ENCODE peak calls at places on chromosomes 4 and X, in eight cellular contexts. G is HFFc6; T is fibroblast of lung; Z is GM12878; Q is upper lobe of left lung; H is HCT116; K is bronchial epithelial cell; F is CD8-positive, alpha-beta T cell. W is an unnamed sample.

GRCh38 chr4:8314691-8315255 is 45.2 kb downstream of the HTRA3 start:
- DNase-seq in Z (no peak), H (no peak), K (no peak), G (no peak), Q (no peak), T (no peak), F (no peak), W (no peak)

GRCh38 chr4:11366859-11367258 is 61.8 kb downstream of the HS3ST1 start:
- DNase-seq in T (no peak), Z (no peak), G (no peak), H (no peak), K (no peak), Q (no peak), F (no peak), W (no peak)

GRCh38 chr4:71229477-71230257 is 109.2 kb upstream of the SLC4A4 start:
- DNase-seq in K (peak), Z (no peak), H (peak), T (peak), G (peak), Q (no peak), F (no peak), W (peak)

GRCh38 chr4:77433102-77433733 is 172.4 kb upstream of the CXCL13 start:
- DNase-seq in F (no peak), H (peak), Z (peak), G (peak), K (peak), Q (no peak), T (peak), W (peak)

GRCh38 chr4:85474818-85475630 is at the start of gene ARHGAP24:
- DNase-seq in T (peak), H (peak), G (peak), F (no peak), Q (peak), K (peak), Z (peak), W (peak)

GRCh38 chrX:20515841-20516461 is 249.2 kb upstream of the RPS6KA3 start:
- DNase-seq in Q (no peak), G (peak), K (peak), F (no peak), Z (peak), H (peak), T (peak), W (peak)

GRCh38 chr4:173415885-173416658 is 17.2 kb upstream of the SCRG1 start:
- DNase-seq in K (no peak), Q (peak), F (no peak), H (no peak), Z (no peak), T (no peak), G (no peak), W (peak)

GRCh38 chr4:79935264-79935663 is 137.8 kb downstream of the ANTXR2 start:
- DNase-seq in K (no peak), Z (no peak), G (no peak), T (no peak), F (no peak), Q (no peak), H (no peak), W (no peak)

GRCh38 chr4:122758033-122758432 is 25.5 kb downstream of the BBS12 start:
- DNase-seq in Z (no peak), F (no peak), Q (no peak), G (peak), K (peak), H (peak), T (no peak), W (peak)

DNA sequence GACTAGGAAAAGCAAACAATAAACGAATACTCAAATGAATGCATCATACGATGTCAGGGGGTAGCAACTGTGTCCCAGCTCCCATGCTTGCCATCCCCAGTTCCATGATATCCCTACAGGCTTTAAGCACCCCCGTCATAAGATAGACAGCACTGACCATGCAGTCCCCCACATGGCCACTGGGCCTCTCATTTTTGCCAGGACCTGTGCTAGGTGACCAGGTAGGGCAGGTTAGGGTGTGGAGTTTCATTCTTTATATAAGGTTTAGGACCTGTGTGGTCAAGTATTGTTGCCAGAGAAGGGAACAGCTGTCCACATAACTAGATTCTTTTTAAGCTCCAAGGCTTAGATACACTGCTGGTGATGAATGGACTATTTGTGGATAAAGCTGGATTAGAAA is 9.7 kb downstream of the PPEF2 start:
- DNase-seq in Q (no peak), F (no peak), G (no peak), H (peak), K (no peak), Z (no peak), T (no peak), W (no peak)
- TF ChIP-seq CTCF in Q (no peak), F (no peak), G (peak), H (no peak), K (peak), Z (peak), T (peak), W (peak)

DNA sequence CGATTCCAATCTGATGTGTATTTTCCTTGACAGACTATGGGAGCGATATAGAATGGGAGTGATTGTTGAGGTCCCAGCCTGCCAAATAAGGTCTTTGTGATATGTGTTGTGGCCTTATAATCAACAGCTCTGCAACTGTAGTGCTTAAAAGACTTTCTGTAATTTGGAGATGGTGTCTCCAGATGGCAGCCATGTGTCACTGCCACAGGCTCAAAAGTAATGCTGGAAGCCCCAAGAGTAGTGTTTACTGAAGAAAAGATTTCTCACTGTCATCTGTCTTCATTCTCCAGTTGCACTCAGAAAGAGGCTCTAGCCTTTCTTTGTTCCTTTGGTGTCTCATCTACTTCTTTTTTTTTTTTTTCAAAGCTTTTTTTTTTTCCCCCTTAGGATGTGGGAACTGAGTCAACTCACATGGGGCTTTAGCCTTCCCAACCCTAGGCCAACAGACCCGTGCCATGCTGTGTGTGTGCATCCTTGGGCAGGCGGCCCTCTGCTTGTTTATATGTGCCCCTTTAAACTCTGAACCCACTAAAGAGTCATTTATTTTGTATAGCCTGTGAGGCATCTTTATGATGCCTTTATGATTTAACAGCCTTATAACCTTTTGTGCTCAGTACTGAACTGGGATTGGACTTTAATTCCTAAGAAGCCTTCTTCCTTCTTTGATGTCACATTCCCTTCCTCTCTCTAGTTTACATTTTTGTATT is 15.6 kb downstream of the SRPX2 start:
- DNase-seq in G (no peak), T (no peak), F (no peak), K (no peak), Z (no peak), H (no peak), Q (no peak), W (no peak)
- TF ChIP-seq CTCF in G (no peak), T (no peak), F (no peak), K (no peak), Z (no peak), H (no peak), Q (no peak), W (no peak)

DNA sequence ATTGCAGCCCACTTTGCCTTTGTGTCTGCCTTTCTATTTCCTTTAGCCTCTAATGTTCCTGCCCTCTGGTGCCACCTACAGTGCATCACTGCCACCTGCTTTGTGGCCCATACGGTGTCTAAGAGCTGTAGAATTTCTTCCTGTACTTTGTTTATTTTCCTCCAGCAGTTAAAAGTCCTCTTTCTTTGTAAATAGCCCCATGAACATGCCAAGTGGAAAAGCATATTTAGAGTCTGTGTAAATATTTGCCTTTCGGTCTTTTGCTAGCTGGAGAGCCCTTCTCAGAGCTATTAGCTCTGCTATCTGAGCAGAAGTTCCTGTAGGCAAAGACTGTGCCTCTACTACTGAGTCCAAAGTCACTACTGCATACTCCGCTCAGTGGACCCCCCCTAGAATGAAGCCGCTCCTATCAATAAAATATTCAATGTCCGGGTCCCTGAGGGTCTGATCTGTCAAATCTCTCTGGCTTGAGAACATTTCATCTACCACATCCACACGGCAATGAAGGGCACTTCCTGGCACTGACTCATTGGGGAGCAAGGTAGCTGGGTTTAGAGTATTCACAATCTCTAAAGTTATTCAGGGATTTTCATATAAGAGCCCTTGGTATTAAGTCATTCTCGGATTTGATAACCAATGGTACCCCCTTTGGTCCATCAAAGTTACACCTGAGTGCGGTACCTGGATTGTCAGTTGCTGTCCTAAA is 36.3 kb downstream of the SULT1E1 start:
- DNase-seq in G (no peak), Z (no peak), H (peak), T (no peak), K (peak), Q (no peak), F (peak), W (peak)
- TF ChIP-seq CTCF in G (no peak), Z (peak), H (peak), T (peak), K (peak), Q (peak), F (peak), W (peak)

GRCh38 chrX:12771445-12772069 is 19.7 kb upstream of the PRPS2 start:
- DNase-seq in T (peak), Q (peak), K (no peak), G (peak), H (peak), Z (peak), F (peak), W (no peak)

GRCh38 chrX:12767856-12768255 is 23.4 kb upstream of the PRPS2 start:
- DNase-seq in G (no peak), Q (no peak), H (no peak), F (no peak), Z (no peak), K (no peak), T (no peak), W (no peak)

GRCh38 chrX:12770440-12770839 is 20.8 kb upstream of the PRPS2 start:
- DNase-seq in G (peak), H (no peak), Z (no peak), Q (no peak), K (peak), T (no peak), F (no peak), W (peak)
- TF ChIP-seq CTCF in G (peak), H (peak), Z (peak), Q (peak), K (no peak), T (peak), F (peak), W (peak)

GRCh38 chrX:104310084-104310483 is 55.4 kb upstream of the ESX1 start:
- DNase-seq in T (peak), H (no peak), Z (no peak), F (no peak), Q (no peak), G (peak), K (peak), W (peak)
- TF ChIP-seq CTCF in T (peak), H (peak), Z (no peak), F (no peak), Q (no peak), G (peak), K (peak), W (peak)

DNA sequence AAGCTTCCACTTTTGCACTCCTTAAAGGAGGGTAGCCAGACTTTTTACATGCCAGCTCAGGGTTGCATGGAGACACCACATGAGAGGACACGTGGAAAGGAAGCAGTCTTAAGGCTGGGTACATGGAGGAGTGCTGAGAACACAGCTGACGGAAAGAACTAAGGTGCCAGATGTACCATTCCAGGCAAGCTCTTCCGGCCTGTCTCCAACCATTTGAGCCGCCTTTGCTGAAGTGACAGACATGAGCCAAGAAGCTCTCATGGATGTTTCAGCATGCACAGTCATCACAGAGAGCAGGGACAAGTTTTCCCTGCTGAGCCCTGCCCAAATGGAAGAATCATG is 83.4 kb upstream of the BMP2K start:
- DNase-seq in T (no peak), H (no peak), F (no peak), G (no peak), Z (no peak), K (no peak), Q (no peak), W (no peak)
- TF ChIP-seq CTCF in T (no peak), H (no peak), F (no peak), G (no peak), Z (no peak), K (no peak), Q (no peak), W (no peak)

GRCh38 chrX:26915064-26915463 is 548.1 kb downstream of the PPP4R3C start:
- DNase-seq in T (peak), G (no peak), K (peak), H (no peak), Q (no peak), Z (no peak), F (no peak), W (no peak)

GRCh38 chrX:26922278-26922677 is 540.9 kb downstream of the PPP4R3C start:
- DNase-seq in T (peak), F (no peak), Q (no peak), H (no peak), G (no peak), K (peak), Z (no peak), W (peak)

GRCh38 chrX:26914232-26914631 is 548.9 kb downstream of the PPP4R3C start:
- DNase-seq in K (peak), Q (no peak), F (no peak), T (peak), H (no peak), G (no peak), Z (no peak), W (no peak)

GRCh38 chrX:26918633-26919032 is 544.5 kb downstream of the PPP4R3C start:
- DNase-seq in G (no peak), Q (no peak), K (peak), Z (no peak), H (peak), T (no peak), F (no peak), W (peak)
- TF ChIP-seq CTCF in G (no peak), Q (no peak), K (peak), Z (peak), H (peak), T (peak), F (no peak), W (peak)

GRCh38 chrX:93422693-93423092 is 250.7 kb downstream of the NAP1L3 start:
- DNase-seq in K (peak), Q (no peak), G (no peak), Z (no peak), H (no peak), F (no peak), T (no peak), W (peak)
- TF ChIP-seq CTCF in K (peak), Q (no peak), G (peak), Z (peak), H (no peak), F (no peak), T (peak), W (peak)

GRCh38 chrX:138777230-138777629 is 65.7 kb upstream of the FGF13 start:
- DNase-seq in F (no peak), Q (no peak), H (no peak), G (no peak), Z (no peak), K (no peak), T (no peak), W (no peak)
- TF ChIP-seq CTCF in F (no peak), Q (no peak), H (no peak), G (peak), Z (no peak), K (peak), T (no peak), W (no peak)

W was measured in MCF 10A.